ENCODE peak calls at places on chromosome 11, in eight cellular contexts. One of them, this sample, is unnamed.

GRCh38 chr11:123441161-123441560 is 11.1 kb downstream of the GRAMD1B start:
- DNase-seq in adrenal gland: no peak
- DNase-seq in CD4-positive, CD25-positive, alpha-beta regulatory T cell: no peak
- DNase-seq in effector memory CD4-positive, alpha-beta T cell: no peak
- DNase-seq in cardiac muscle cell: no peak
- DNase-seq in body of pancreas: no peak
- DNase-seq in CD4-positive, alpha-beta memory T cell: no peak
- DNase-seq in thoracic aorta: no peak
- DNase-seq in this sample: no peak

GRCh38 chr11:10295056-10295901 is 1.3 kb upstream of the SBF2 start:
- DNase-seq in effector memory CD4-positive, alpha-beta T cell: no peak
- DNase-seq in body of pancreas: no peak
- DNase-seq in CD4-positive, CD25-positive, alpha-beta regulatory T cell: no peak
- DNase-seq in CD4-positive, alpha-beta memory T cell: no peak
- DNase-seq in adrenal gland: no peak
- DNase-seq in cardiac muscle cell: no peak
- DNase-seq in thoracic aorta: no peak
- DNase-seq in this sample: no peak

GRCh38 chr11:27812341-27812740 is 112.1 kb upstream of the BDNF start:
- DNase-seq in thoracic aorta: no peak
- DNase-seq in body of pancreas: no peak
- DNase-seq in CD4-positive, alpha-beta memory T cell: no peak
- DNase-seq in CD4-positive, CD25-positive, alpha-beta regulatory T cell: no peak
- DNase-seq in adrenal gland: no peak
- DNase-seq in effector memory CD4-positive, alpha-beta T cell: no peak
- DNase-seq in cardiac muscle cell: no peak
- DNase-seq in this sample: no peak

GRCh38 chr11:92225563-92226308 is 1.1 kb downstream of the FAT3 start:
- DNase-seq in CD4-positive, CD25-positive, alpha-beta regulatory T cell: no peak
- DNase-seq in thoracic aorta: no peak
- DNase-seq in body of pancreas: peak; percentile 6
- DNase-seq in adrenal gland: no peak
- DNase-seq in cardiac muscle cell: peak; percentile 50
- DNase-seq in effector memory CD4-positive, alpha-beta T cell: no peak
- DNase-seq in CD4-positive, alpha-beta memory T cell: no peak
- DNase-seq in this sample: no peak

GRCh38 chr11:115042002-115042401 is 363.7 kb downstream of the NXPE2 start:
- DNase-seq in adrenal gland: no peak
- DNase-seq in CD4-positive, CD25-positive, alpha-beta regulatory T cell: no peak
- DNase-seq in CD4-positive, alpha-beta memory T cell: no peak
- DNase-seq in cardiac muscle cell: peak; percentile 8
- DNase-seq in effector memory CD4-positive, alpha-beta T cell: no peak
- DNase-seq in thoracic aorta: no peak
- DNase-seq in body of pancreas: no peak
- DNase-seq in this sample: no peak

GRCh38 chr11:39910087-39910486 is 1549.4 kb downstream of the LRRC4C start:
- DNase-seq in thoracic aorta: no peak
- DNase-seq in effector memory CD4-positive, alpha-beta T cell: no peak
- DNase-seq in body of pancreas: no peak
- DNase-seq in CD4-positive, CD25-positive, alpha-beta regulatory T cell: no peak
- DNase-seq in cardiac muscle cell: no peak
- DNase-seq in adrenal gland: no peak
- DNase-seq in CD4-positive, alpha-beta memory T cell: no peak
- DNase-seq in this sample: no peak

GRCh38 chr11:60887531-60887930 is 18.9 kb downstream of the PRPF19 start:
- DNase-seq in CD4-positive, CD25-positive, alpha-beta regulatory T cell: peak; percentile 66
- DNase-seq in body of pancreas: peak; percentile 66
- DNase-seq in CD4-positive, alpha-beta memory T cell: no peak
- DNase-seq in adrenal gland: peak; percentile 54
- DNase-seq in thoracic aorta: no peak
- DNase-seq in cardiac muscle cell: peak; percentile 55
- DNase-seq in effector memory CD4-positive, alpha-beta T cell: no peak
- DNase-seq in this sample: peak; percentile 61

GRCh38 chr11:78420796-78421209 is 3.2 kb upstream of the GAB2 start:
- DNase-seq in effector memory CD4-positive, alpha-beta T cell: no peak
- DNase-seq in thoracic aorta: peak; percentile 73
- DNase-seq in CD4-positive, alpha-beta memory T cell: no peak
- DNase-seq in cardiac muscle cell: peak; percentile 47
- DNase-seq in adrenal gland: peak; percentile 56
- DNase-seq in body of pancreas: peak; percentile 38
- DNase-seq in CD4-positive, CD25-positive, alpha-beta regulatory T cell: no peak
- DNase-seq in this sample: peak; percentile 42

GRCh38 chr11:93031386-93031785 is 61.9 kb downstream of the MTNR1B start:
- DNase-seq in effector memory CD4-positive, alpha-beta T cell: no peak
- DNase-seq in adrenal gland: no peak
- DNase-seq in CD4-positive, alpha-beta memory T cell: no peak
- DNase-seq in CD4-positive, CD25-positive, alpha-beta regulatory T cell: no peak
- DNase-seq in body of pancreas: no peak
- DNase-seq in cardiac muscle cell: no peak
- DNase-seq in thoracic aorta: no peak
- DNase-seq in this sample: no peak

GRCh38 chr11:92852946-92853345 is 116.5 kb upstream of the MTNR1B start:
- DNase-seq in cardiac muscle cell: no peak
- DNase-seq in thoracic aorta: no peak
- DNase-seq in CD4-positive, alpha-beta memory T cell: no peak
- DNase-seq in CD4-positive, CD25-positive, alpha-beta regulatory T cell: no peak
- DNase-seq in body of pancreas: no peak
- DNase-seq in effector memory CD4-positive, alpha-beta T cell: no peak
- DNase-seq in adrenal gland: no peak
- DNase-seq in this sample: peak; percentile 37

GRCh38 chr11:45702511-45702910 is 37.1 kb upstream of the CHST1 start:
- DNase-seq in adrenal gland: no peak
- DNase-seq in body of pancreas: no peak
- DNase-seq in effector memory CD4-positive, alpha-beta T cell: no peak
- DNase-seq in thoracic aorta: no peak
- DNase-seq in cardiac muscle cell: no peak
- DNase-seq in CD4-positive, alpha-beta memory T cell: no peak
- DNase-seq in CD4-positive, CD25-positive, alpha-beta regulatory T cell: no peak
- DNase-seq in this sample: no peak
- H3K27me3 ChIP-seq in adrenal gland: no peaks in the 10 kb centered on the region
- H3K27me3 ChIP-seq in body of pancreas: no peaks in the 10 kb centered on the region
- H3K27me3 ChIP-seq in effector memory CD4-positive, alpha-beta T cell: peaks cover under 1% of the 10 kb centered on the region
- H3K27me3 ChIP-seq in thoracic aorta: no peaks in the 10 kb centered on the region
- H3K27me3 ChIP-seq in cardiac muscle cell: peaks cover 19% of the 10 kb centered on the region
- H3K27me3 ChIP-seq in CD4-positive, alpha-beta memory T cell: peaks cover 3% of the 10 kb centered on the region
- H3K27me3 ChIP-seq in CD4-positive, CD25-positive, alpha-beta regulatory T cell: peaks cover 11% of the 10 kb centered on the region
- H3K27me3 ChIP-seq in this sample: peaks cover 29% of the 10 kb centered on the region

DNA sequence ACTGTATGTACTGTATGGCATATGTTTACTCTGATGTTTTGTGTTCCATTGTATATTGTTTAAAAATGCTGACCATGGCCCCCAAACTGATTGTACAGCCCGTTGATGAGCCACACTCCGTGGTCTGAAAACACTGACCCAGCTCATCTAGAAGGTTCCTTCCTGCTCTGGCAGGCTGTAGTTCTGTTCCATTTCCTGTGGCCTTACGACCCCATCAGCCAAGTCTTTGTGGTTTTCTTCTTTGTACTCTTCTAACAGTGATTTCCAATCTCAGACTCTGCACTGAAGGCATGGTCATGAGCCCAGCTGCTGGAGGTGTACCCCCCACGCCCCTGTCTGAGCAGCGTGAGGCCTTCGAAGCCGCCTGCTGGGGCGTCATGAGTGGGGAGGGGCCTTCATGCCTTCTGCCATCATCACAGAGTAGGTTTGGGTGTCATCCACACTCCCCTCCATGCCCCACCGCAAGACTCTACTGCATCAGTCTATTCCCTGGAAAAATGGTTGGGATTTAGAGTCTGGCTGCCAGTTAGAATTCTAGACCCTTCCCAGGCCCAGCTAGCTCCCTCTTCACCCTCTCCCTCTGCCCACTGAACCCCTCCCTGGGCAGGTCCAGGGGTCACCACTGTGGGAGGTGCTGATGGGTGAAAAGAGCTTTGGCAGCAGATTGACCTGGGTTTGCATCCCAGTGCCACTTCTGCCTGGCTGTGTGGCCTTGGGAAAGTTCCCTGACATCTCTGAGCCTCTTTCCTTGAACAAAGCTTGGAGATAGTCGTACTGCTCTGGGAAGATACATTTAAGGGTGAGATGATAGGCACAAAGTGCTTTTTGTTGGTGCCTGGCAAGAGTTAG is 11.3 kb upstream of the C11orf96 start:
- DNase-seq in adrenal gland: no peak
- DNase-seq in body of pancreas: no peak
- DNase-seq in thoracic aorta: no peak
- DNase-seq in CD4-positive, CD25-positive, alpha-beta regulatory T cell: no peak
- DNase-seq in effector memory CD4-positive, alpha-beta T cell: no peak
- DNase-seq in cardiac muscle cell: no peak
- DNase-seq in CD4-positive, alpha-beta memory T cell: no peak
- DNase-seq in this sample: no peak
- H3K4me1 ChIP-seq in adrenal gland: peaks cover 17% of the 10 kb centered on the region
- H3K4me1 ChIP-seq in body of pancreas: no peaks in the 10 kb centered on the region
- H3K4me1 ChIP-seq in thoracic aorta: peaks cover 8% of the 10 kb centered on the region
- H3K4me1 ChIP-seq in CD4-positive, CD25-positive, alpha-beta regulatory T cell: no peaks in the 10 kb centered on the region
- H3K4me1 ChIP-seq in effector memory CD4-positive, alpha-beta T cell: no peaks in the 10 kb centered on the region
- H3K4me1 ChIP-seq in cardiac muscle cell: peaks cover 1% of the 10 kb centered on the region
- H3K4me1 ChIP-seq in CD4-positive, alpha-beta memory T cell: no peaks in the 10 kb centered on the region
- H3K4me1 ChIP-seq in this sample: peaks cover 17% of the 10 kb centered on the region

GRCh38 chr11:17722000-17722643 is 2.8 kb downstream of the MYOD1 start:
- DNase-seq in body of pancreas: peak; percentile 22
- DNase-seq in effector memory CD4-positive, alpha-beta T cell: no peak
- DNase-seq in adrenal gland: no peak
- DNase-seq in CD4-positive, CD25-positive, alpha-beta regulatory T cell: no peak
- DNase-seq in CD4-positive, alpha-beta memory T cell: no peak
- DNase-seq in thoracic aorta: no peak
- DNase-seq in cardiac muscle cell: no peak
- DNase-seq in this sample: no peak
- H3K27me3 ChIP-seq in body of pancreas: no peaks in the 10 kb centered on the region
- H3K27me3 ChIP-seq in effector memory CD4-positive, alpha-beta T cell: peaks cover 27% of the 10 kb centered on the region
- H3K27me3 ChIP-seq in adrenal gland: peaks cover 59% of the 10 kb centered on the region
- H3K27me3 ChIP-seq in CD4-positive, CD25-positive, alpha-beta regulatory T cell: peaks cover 10% of the 10 kb centered on the region
- H3K27me3 ChIP-seq in CD4-positive, alpha-beta memory T cell: peaks cover 6% of the 10 kb centered on the region
- H3K27me3 ChIP-seq in thoracic aorta: no peaks in the 10 kb centered on the region
- H3K27me3 ChIP-seq in cardiac muscle cell: peaks cover 100% of the 10 kb centered on the region
- H3K27me3 ChIP-seq in this sample: peaks cover 84% of the 10 kb centered on the region

GRCh38 chr11:991711-992307 is 44.7 kb downstream of the MUC6 start:
- DNase-seq in body of pancreas: no peak
- DNase-seq in cardiac muscle cell: no peak
- DNase-seq in effector memory CD4-positive, alpha-beta T cell: no peak
- DNase-seq in thoracic aorta: no peak
- DNase-seq in CD4-positive, alpha-beta memory T cell: no peak
- DNase-seq in adrenal gland: no peak
- DNase-seq in CD4-positive, CD25-positive, alpha-beta regulatory T cell: no peak
- DNase-seq in this sample: no peak

GRCh38 chr11:991034-991433 is 45.5 kb downstream of the MUC6 start:
- DNase-seq in CD4-positive, CD25-positive, alpha-beta regulatory T cell: no peak
- DNase-seq in CD4-positive, alpha-beta memory T cell: no peak
- DNase-seq in adrenal gland: no peak
- DNase-seq in thoracic aorta: no peak
- DNase-seq in effector memory CD4-positive, alpha-beta T cell: no peak
- DNase-seq in body of pancreas: no peak
- DNase-seq in cardiac muscle cell: no peak
- DNase-seq in this sample: no peak

GRCh38 chr11:987671-988070 is 48.8 kb downstream of the MUC6 start:
- DNase-seq in CD4-positive, CD25-positive, alpha-beta regulatory T cell: no peak
- DNase-seq in effector memory CD4-positive, alpha-beta T cell: no peak
- DNase-seq in cardiac muscle cell: no peak
- DNase-seq in CD4-positive, alpha-beta memory T cell: no peak
- DNase-seq in thoracic aorta: no peak
- DNase-seq in body of pancreas: no peak
- DNase-seq in adrenal gland: no peak
- DNase-seq in this sample: no peak

GRCh38 chr11:992577-992976 is 43.9 kb downstream of the MUC6 start:
- DNase-seq in adrenal gland: no peak
- DNase-seq in effector memory CD4-positive, alpha-beta T cell: no peak
- DNase-seq in CD4-positive, alpha-beta memory T cell: no peak
- DNase-seq in CD4-positive, CD25-positive, alpha-beta regulatory T cell: no peak
- DNase-seq in cardiac muscle cell: no peak
- DNase-seq in thoracic aorta: no peak
- DNase-seq in body of pancreas: no peak
- DNase-seq in this sample: no peak

DNA sequence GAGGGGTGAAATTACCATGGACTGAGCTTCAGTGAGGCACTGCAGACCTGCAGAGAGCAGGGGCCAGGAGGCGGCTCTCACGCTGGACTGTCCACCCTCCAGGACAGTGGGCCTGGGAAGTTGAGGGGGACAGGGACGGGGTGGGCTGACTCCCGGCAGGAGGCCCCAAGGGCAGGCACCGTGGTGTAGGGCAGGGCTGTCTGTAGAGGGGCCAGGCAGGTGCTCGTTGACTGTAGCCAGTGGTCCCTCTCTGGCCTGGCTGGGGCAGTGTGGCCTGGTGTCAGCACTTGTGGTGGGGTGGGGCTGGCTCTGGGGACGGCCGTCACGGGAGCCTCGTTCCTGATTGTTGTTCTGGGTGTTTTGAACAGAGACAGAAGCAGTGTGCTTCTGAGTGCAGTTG is 46.4 kb downstream of the MUC6 start:
- DNase-seq in adrenal gland: no peak
- DNase-seq in cardiac muscle cell: no peak
- DNase-seq in thoracic aorta: no peak
- DNase-seq in CD4-positive, alpha-beta memory T cell: no peak
- DNase-seq in effector memory CD4-positive, alpha-beta T cell: no peak
- DNase-seq in CD4-positive, CD25-positive, alpha-beta regulatory T cell: no peak
- DNase-seq in body of pancreas: no peak
- DNase-seq in this sample: no peak
- H3K4me1 ChIP-seq in adrenal gland: no peaks in the 10 kb centered on the region
- H3K4me1 ChIP-seq in cardiac muscle cell: no peaks in the 10 kb centered on the region
- H3K4me1 ChIP-seq in thoracic aorta: no peaks in the 10 kb centered on the region
- H3K4me1 ChIP-seq in CD4-positive, alpha-beta memory T cell: no peaks in the 10 kb centered on the region
- H3K4me1 ChIP-seq in effector memory CD4-positive, alpha-beta T cell: no peaks in the 10 kb centered on the region
- H3K4me1 ChIP-seq in CD4-positive, CD25-positive, alpha-beta regulatory T cell: no peaks in the 10 kb centered on the region
- H3K4me1 ChIP-seq in body of pancreas: no peaks in the 10 kb centered on the region
- H3K4me1 ChIP-seq in this sample: no peaks in the 10 kb centered on the region

This sample was measured in stomach.